ENCODE peak calls at places on chromosomes 16 and 17, in four cellular contexts. E is stimulated activated CD4-positive, alpha-beta T cell treated with anti-CD3 and anti-CD28 coated beads, Interleukin-2, amount 100 ng/mL, for 24 hours; Y is HFFc6; P is neuronal stem cell. A is an unnamed sample.

GRCh38 chr16:386641-387156 is 4.9 kb upstream of the PGAP6 start:
- DNase-seq in P (no peak), E (no peak), Y (no peak), A (no peak)

GRCh38 chr17:19421926-19422325 is 10.9 kb downstream of the RNF112 start:
- DNase-seq in E (no peak), Y (no peak), P (no peak), A (no peak)

GRCh38 chr16:55444754-55445485 is 34.1 kb upstream of the MMP2 start:
- DNase-seq in E (no peak), P (no peak), Y (no peak), A (no peak)

GRCh38 chr17:75511610-75512575 is 3.4 kb downstream of the CASKIN2 start:
- DNase-seq in E (no peak), Y (no peak), P (no peak), A (no peak)

GRCh38 chr17:59829217-59830006 is 63.3 kb downstream of the TUBD1 start:
- DNase-seq in E (peak), P (no peak), Y (peak), A (peak)

GRCh38 chr16:10362077-10362863 is 23.6 kb upstream of the ATF7IP2 start:
- DNase-seq in E (no peak), P (no peak), Y (no peak), A (no peak)

GRCh38 chr16:84647830-84648594 is at the start of gene KLHL36:
- DNase-seq in E (peak), P (peak), Y (no peak), A (no peak)

GRCh38 chr16:47230296-47230695 is 86.6 kb upstream of the NETO2 start:
- DNase-seq in P (no peak), Y (no peak), E (no peak), A (no peak)

GRCh38 chr16:4702466-4702808 is 9.1 kb downstream of the NUDT16L1 start:
- DNase-seq in E (no peak), P (no peak), Y (no peak), A (no peak)

GRCh38 chr17:5780476-5780875 is 196.2 kb upstream of the NLRP1 start:
- DNase-seq in Y (peak), P (no peak), E (no peak), A (peak)

GRCh38 chr16:24536671-24537070 is 2.7 kb upstream of the RBBP6 start:
- DNase-seq in E (no peak), Y (no peak), P (no peak), A (no peak)

GRCh38 chr17:17144916-17145665 is 61.0 kb downstream of the PLD6 start:
- DNase-seq in E (no peak), P (no peak), Y (no peak), A (no peak)

GRCh38 chr17:67253379-67253778 is 8.4 kb upstream of the HELZ start:
- DNase-seq in P (no peak), E (no peak), Y (no peak), A (no peak)

GRCh38 chr16:2818278-2818876 is 1.3 kb downstream of the PRSS21 start:
- DNase-seq in Y (no peak), P (no peak), E (no peak), A (no peak)

GRCh38 chr17:75848523-75849303 is 4.5 kb upstream of the UNC13D start:
- DNase-seq in P (peak), Y (peak), E (peak), A (no peak)